ENCODE peak calls at places on chromosomes 11 and 22, in nine cellular contexts. N is A549, Z is prostate gland, U is H1, F is IMR-90, E is tibial nerve, R is body of pancreas, Q is heart left ventricle, I is breast epithelium. A is an unnamed sample.

GRCh38 chr22:25955323-25955722 is 213.3 kb downstream of the MYO18B start:
- DNase-seq in N (no peak), Z (no peak), U (no peak), F (no peak), E (no peak), R (no peak), Q (no peak), I (no peak), A (no peak)

GRCh38 chr22:32281092-32281491 is 25.9 kb upstream of the SLC5A4 start:
- DNase-seq in N (peak; percentile 10), Z (no peak), U (no peak), F (no peak), E (no peak), R (no peak), Q (no peak), I (no peak), A (no peak)

GRCh38 chr11:63510360-63511130 is 4.7 kb downstream of the LGALS12 start:
- DNase-seq in N (no peak), Z (no peak), U (no peak), F (no peak), E (peak; percentile 57), R (peak; percentile 55), Q (peak; percentile 61), I (no peak), A (no peak)

GRCh38 chr11:95827661-95828060 is 37.4 kb downstream of the CEP57 start:
- DNase-seq in N (no peak), Z (no peak), U (no peak), F (peak; percentile 28), E (no peak), R (no peak), Q (no peak), I (no peak), A (no peak)

GRCh38 chr11:29224739-29225384 is 792.0 kb downstream of the KCNA4 start:
- DNase-seq in N (no peak), Z (no peak), U (peak; percentile 10), F (no peak), E (no peak), R (no peak), Q (no peak), I (no peak), A (no peak)

GRCh38 chr11:117445097-117445658 is 117.5 kb downstream of the CEP164 start:
- DNase-seq in N (no peak), Z (no peak), U (no peak), F (no peak), E (no peak), R (no peak), Q (no peak), I (no peak), A (peak; percentile 48)

GRCh38 chr22:40276877-40277823 is 69.2 kb upstream of the ADSL start:
- DNase-seq in N (no peak), Z (no peak), U (no peak), F (peak; percentile 51), E (no peak), R (peak; percentile 50), Q (no peak), I (no peak), A (no peak)

GRCh38 chr11:95082576-95083001 is 7.1 kb upstream of the ENDOD1 start:
- DNase-seq in N (no peak), Z (no peak), U (no peak), F (no peak), E (no peak), R (no peak), Q (no peak), I (no peak), A (no peak)

GRCh38 chr22:29003975-29004646 is 57.5 kb downstream of the C22orf31 start:
- DNase-seq in N (no peak), Z (peak; percentile 85), U (no peak), F (no peak), E (no peak), R (peak; percentile 68), Q (no peak), I (peak; percentile 34), A (no peak)

GRCh38 chr22:26956346-26956745 is 299.0 kb downstream of the MIAT start:
- DNase-seq in N (no peak), Z (no peak), U (no peak), F (no peak), E (no peak), R (no peak), Q (no peak), I (no peak), A (no peak)

GRCh38 chr11:100636536-100636935 is 50.6 kb upstream of the ARHGAP42 start:
- DNase-seq in N (no peak), Z (no peak), U (no peak), F (no peak), E (no peak), R (no peak), Q (no peak), I (no peak), A (no peak)

GRCh38 chr11:47257518-47258316 is at the start of gene NR1H3:
- DNase-seq in N (peak; percentile 64), Z (peak; percentile 25), U (no peak), F (peak; percentile 66), E (peak; percentile 72), R (peak; percentile 85), Q (peak; percentile 91), I (peak; percentile 56), A (peak; percentile 85)

GRCh38 chr11:68074584-68075352 is 35.9 kb downstream of the TCIRG1 start:
- DNase-seq in N (no peak), Z (no peak), U (no peak), F (no peak), E (no peak), R (no peak), Q (no peak), I (no peak), A (no peak)

GRCh38 chr11:60396790-60397189 is 531 bp downstream of the MS4A14 start:
- DNase-seq in N (no peak), Z (no peak), U (no peak), F (no peak), E (no peak), R (no peak), Q (no peak), I (no peak), A (no peak)

GRCh38 chr11:124069429-124070401 is 28.6 kb upstream of the OR10G7 start:
- DNase-seq in N (no peak), Z (no peak), U (peak; percentile 43), F (peak; percentile 50), E (no peak), R (peak; percentile 67), Q (no peak), I (no peak), A (peak; percentile 87)

GRCh38 chr22:26904483-26904882 is 247.1 kb downstream of the MIAT start:
- DNase-seq in N (no peak), Z (no peak), U (no peak), F (no peak), E (no peak), R (no peak), Q (no peak), I (no peak), A (no peak)

GRCh38 chr11:86390499-86390898 is 15.8 kb downstream of the CCDC81 start:
- DNase-seq in N (no peak), Z (no peak), U (no peak), F (no peak), E (no peak), R (no peak), Q (no peak), I (no peak), A (no peak)

GRCh38 chr11:19445771-19446170 is 205.0 kb upstream of the E2F8 start:
- DNase-seq in N (no peak), Z (no peak), U (no peak), F (no peak), E (no peak), R (no peak), Q (no peak), I (no peak), A (no peak)

GRCh38 chr11:9052316-9052715 is 39.1 kb downstream of the SCUBE2 start:
- DNase-seq in N (no peak), Z (no peak), U (no peak), F (no peak), E (no peak), R (no peak), Q (no peak), I (no peak), A (no peak)

GRCh38 chr11:12088047-12088481 is 22.3 kb upstream of the MICAL2 start:
- DNase-seq in N (no peak), Z (peak; percentile 69), U (no peak), F (peak; percentile 77), E (no peak), R (peak; percentile 36), Q (peak; percentile 68), I (peak; percentile 69), A (no peak)
- H3K27ac ChIP-seq in N (peak overlapping the region; percentile 97), Z (peak overlapping the region; percentile 71), U (no peak overlapping the region), F (peak overlapping the region; percentile 97), E (peak overlapping the region; percentile 73), R (no peak overlapping the region), Q (peak overlapping the region; percentile 84), I (peak overlapping the region; percentile 59), A (peak overlapping the region; percentile 77)

GRCh38 chr11:118899296-118899688 is 15.6 kb downstream of the CXCR5 start:
- DNase-seq in N (no peak), Z (no peak), U (no peak), F (no peak), E (no peak), R (no peak), Q (no peak), I (no peak), A (no peak)
- TF ChIP-seq POLR2A in N (no peak), Z (no peak), U (no peak), F (no peak), E (no peak), R (no peak), Q (no peak), I (no peak), A (no peak)

GRCh38 chr11:64861227-64861970 is 16.9 kb upstream of the CDC42BPG start:
- DNase-seq in N (no peak), Z (no peak), U (no peak), F (no peak), E (no peak), R (no peak), Q (no peak), I (no peak), A (peak; percentile 70)

GRCh38 chr11:64862914-64863313 is 15.5 kb downstream of the EHD1 start:
- DNase-seq in N (no peak), Z (no peak), U (no peak), F (no peak), E (no peak), R (no peak), Q (peak; percentile 87), I (no peak), A (no peak)

GRCh38 chr11:64857485-64857884 is 13.0 kb upstream of the CDC42BPG start:
- DNase-seq in N (no peak), Z (no peak), U (no peak), F (no peak), E (no peak), R (no peak), Q (no peak), I (no peak), A (no peak)

GRCh38 chr11:64858467-64859401 is 14.3 kb upstream of the CDC42BPG start:
- DNase-seq in N (no peak), Z (no peak), U (no peak), F (no peak), E (no peak), R (no peak), Q (peak; percentile 86), I (no peak), A (peak; percentile 94)

GRCh38 chr11:64859542-64860414 is 15.3 kb upstream of the CDC42BPG start:
- DNase-seq in N (no peak), Z (no peak), U (no peak), F (no peak), E (no peak), R (no peak), Q (no peak), I (no peak), A (peak; percentile 88)
- H3K4me1 ChIP-seq in N (peaks cover 48% of the 10 kb centered on the region), Z (peaks cover 7% of the 10 kb centered on the region), U (peaks cover 20% of the 10 kb centered on the region), F (peaks cover 44% of the 10 kb centered on the region), E (peaks cover 86% of the 10 kb centered on the region), R (peaks cover 39% of the 10 kb centered on the region), Q (peaks cover 81% of the 10 kb centered on the region), I (peaks cover 45% of the 10 kb centered on the region), A (peaks cover 100% of the 10 kb centered on the region)

GRCh38 chr22:36660931-36661330 is 42.6 kb downstream of the CACNG2 start:
- DNase-seq in N (no peak), Z (no peak), U (no peak), F (no peak), E (no peak), R (no peak), Q (no peak), I (no peak), A (no peak)
- H3K27ac ChIP-seq in N (peak overlapping the region; percentile 85), Z (peak overlapping the region; percentile 72), U (no peak overlapping the region), F (no peak overlapping the region), E (no peak overlapping the region), R (peak overlapping the region; percentile 83), Q (no peak overlapping the region), I (no peak overlapping the region), A (no peak overlapping the region)

A was measured in spleen.